ENCODE peak calls at places on chromosomes 1 and 21, in four cellular contexts. One of them, this sample, is unnamed.

GRCh38 chr21:31261759-31262158 is 82.3 kb downstream of the TIAM1 start:
- DNase-seq in K562: no peak
- DNase-seq in HepG2: no peak
- DNase-seq in GM12878: no peak
- DNase-seq in this sample: no peak

GRCh38 chr1:153260473-153260979 is 1.0 kb downstream of the LORICRIN start:
- DNase-seq in K562: no peak
- DNase-seq in GM12878: no peak
- DNase-seq in HepG2: no peak
- DNase-seq in this sample: no peak

GRCh38 chr1:37727186-37727585 is 34.9 kb downstream of the CDCA8 start:
- DNase-seq in GM12878: no peak
- DNase-seq in K562: no peak
- DNase-seq in HepG2: no peak
- DNase-seq in this sample: no peak

GRCh38 chr1:68442822-68443556 is 6.8 kb downstream of the RPE65 start:
- DNase-seq in HepG2: peak
- DNase-seq in GM12878: no peak
- DNase-seq in K562: peak
- DNase-seq in this sample: peak

GRCh38 chr1:225699336-225699735 is 46.4 kb upstream of the ENAH start:
- DNase-seq in HepG2: peak
- DNase-seq in K562: no peak
- DNase-seq in GM12878: no peak
- DNase-seq in this sample: no peak

GRCh38 chr1:24009406-24009805 is 29.3 kb upstream of the SRSF10 start:
- DNase-seq in HepG2: peak
- DNase-seq in GM12878: no peak
- DNase-seq in K562: no peak
- DNase-seq in this sample: no peak

GRCh38 chr1:33181038-33181861 is 593 bp downstream of the TRIM62 start:
- DNase-seq in HepG2: no peak
- DNase-seq in K562: peak
- DNase-seq in GM12878: no peak
- DNase-seq in this sample: peak

GRCh38 chr21:29196021-29196663 is 65.7 kb downstream of the MAP3K7CL start:
- DNase-seq in HepG2: peak
- DNase-seq in GM12878: peak
- DNase-seq in K562: peak
- DNase-seq in this sample: peak

GRCh38 chr1:65425697-65426096 is 5.2 kb downstream of the LEPR start:
- DNase-seq in GM12878: no peak
- DNase-seq in K562: no peak
- DNase-seq in HepG2: peak
- DNase-seq in this sample: no peak

GRCh38 chr1:224801761-224802490 is 127.5 kb upstream of the DNAH14 start:
- DNase-seq in HepG2: no peak
- DNase-seq in K562: no peak
- DNase-seq in GM12878: no peak
- DNase-seq in this sample: no peak

GRCh38 chr1:83849191-83850061 is 149.5 kb downstream of the TTLL7 start:
- DNase-seq in K562: no peak
- DNase-seq in GM12878: no peak
- DNase-seq in HepG2: no peak
- DNase-seq in this sample: no peak

GRCh38 chr1:207186503-207186902 is 82.5 kb downstream of the C4BPA start:
- DNase-seq in GM12878: no peak
- DNase-seq in K562: no peak
- DNase-seq in HepG2: no peak
- DNase-seq in this sample: no peak

GRCh38 chr1:44484155-44484688 is 79.2 kb downstream of the RNF220 start:
- DNase-seq in K562: no peak
- DNase-seq in HepG2: peak
- DNase-seq in GM12878: no peak
- DNase-seq in this sample: peak

GRCh38 chr1:202063093-202063492 is 52.7 kb downstream of the ELF3 start:
- DNase-seq in HepG2: peak
- DNase-seq in K562: peak
- DNase-seq in GM12878: no peak
- DNase-seq in this sample: no peak

GRCh38 chr1:18549896-18550295 is 69.2 kb downstream of the KLHDC7A start:
- DNase-seq in K562: no peak
- DNase-seq in HepG2: no peak
- DNase-seq in GM12878: no peak
- DNase-seq in this sample: no peak

DNA sequence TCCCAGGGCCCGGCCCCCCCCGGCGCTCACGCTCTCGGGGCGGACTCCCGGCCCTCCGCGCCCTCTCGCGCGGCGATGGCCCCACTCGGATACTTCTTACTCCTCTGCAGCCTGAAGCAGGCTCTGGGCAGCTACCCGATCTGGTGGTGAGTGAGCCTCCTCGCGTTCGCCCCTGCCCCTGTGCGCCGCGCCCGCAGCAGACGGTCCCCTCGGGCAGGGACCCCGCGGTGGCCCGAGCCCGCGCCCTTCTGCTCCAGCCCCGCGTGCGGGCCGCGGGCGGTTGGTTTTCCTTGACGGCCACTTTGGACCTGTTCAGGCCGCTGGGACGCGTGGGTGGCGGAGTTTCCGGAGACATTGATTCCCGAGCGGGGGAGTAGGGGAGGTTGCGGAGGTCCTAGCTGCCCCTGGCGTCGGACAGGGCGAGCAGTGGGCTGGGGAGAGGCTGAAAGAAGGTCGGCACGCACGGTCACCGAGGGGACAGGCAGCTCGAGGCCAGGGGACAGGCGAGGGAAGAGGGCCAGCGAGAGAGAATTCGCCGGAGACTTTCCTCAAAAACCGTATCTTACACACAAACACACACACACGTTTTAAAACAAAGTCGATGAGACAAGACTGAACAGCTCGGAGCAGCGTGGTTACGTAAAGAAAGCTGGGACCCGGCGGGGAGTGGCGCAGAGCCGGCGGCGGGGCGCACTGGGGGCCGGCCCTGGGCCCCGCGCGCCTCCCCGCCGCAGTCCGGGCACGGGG is 429 bp downstream of the WNT3A start:
- DNase-seq in K562: peak
- DNase-seq in GM12878: no peak
- DNase-seq in HepG2: no peak
- DNase-seq in this sample: peak
- TF ChIP-seq BHLHE40 in K562: no peak
- TF ChIP-seq BHLHE40 in GM12878: no peak
- TF ChIP-seq BHLHE40 in HepG2: no peak
- TF ChIP-seq BHLHE40 in this sample: no peak

GRCh38 chr21:38181101-38181500 is 75.7 kb upstream of the KCNJ15 start:
- DNase-seq in HepG2: no peak
- DNase-seq in GM12878: no peak
- DNase-seq in K562: no peak
- DNase-seq in this sample: no peak
- TF ChIP-seq FOXM1 in HepG2: no peak
- TF ChIP-seq FOXM1 in GM12878: no peak
- TF ChIP-seq FOXM1 in K562: no peak
- TF ChIP-seq FOXM1 in this sample: no peak

DNA sequence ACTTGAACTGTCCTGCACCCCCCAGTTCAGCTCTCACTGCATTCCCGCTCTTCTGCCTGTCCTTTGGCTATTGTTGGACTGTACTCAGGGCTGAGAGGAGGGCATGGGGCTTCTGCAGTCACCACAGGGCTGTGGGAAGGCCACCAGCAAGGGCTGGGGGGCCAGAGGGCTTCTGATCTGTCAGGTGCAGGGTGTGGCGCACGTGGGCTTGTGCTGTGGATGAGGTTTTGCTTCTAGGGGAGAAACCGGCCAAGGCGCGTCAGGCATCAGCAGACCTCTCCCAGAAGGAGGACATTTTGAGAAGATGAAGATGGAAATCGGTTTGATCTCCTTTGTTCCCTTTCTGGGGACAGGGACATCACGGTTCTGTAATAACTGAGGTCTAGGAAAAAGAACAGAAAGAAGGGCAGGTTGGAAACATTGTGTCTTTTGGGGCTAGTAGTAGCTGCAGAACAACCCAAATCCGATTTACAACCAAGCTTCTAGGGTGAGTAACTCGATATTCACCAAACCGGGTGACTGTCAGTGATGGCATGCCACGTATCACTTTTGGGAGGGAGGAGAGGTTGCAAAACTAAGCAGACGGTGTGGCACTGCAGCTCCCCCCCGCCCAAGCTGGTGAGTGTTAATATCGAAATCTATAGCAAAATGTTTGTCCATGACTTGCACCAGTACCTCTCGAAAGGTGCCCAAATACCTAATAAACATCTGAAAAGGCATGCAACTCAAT is 40.9 kb downstream of the AGPAT3 start:
- DNase-seq in K562: no peak
- DNase-seq in HepG2: no peak
- DNase-seq in GM12878: no peak
- DNase-seq in this sample: no peak
- TF ChIP-seq BHLHE40 in K562: no peak
- TF ChIP-seq BHLHE40 in HepG2: no peak
- TF ChIP-seq BHLHE40 in GM12878: no peak
- TF ChIP-seq BHLHE40 in this sample: no peak

GRCh38 chr1:35577071-35577998 is 4.2 kb downstream of the TFAP2E start:
- DNase-seq in HepG2: no peak
- DNase-seq in K562: no peak
- DNase-seq in GM12878: peak
- DNase-seq in this sample: no peak
- TF ChIP-seq FOXM1 in HepG2: no peak
- TF ChIP-seq FOXM1 in K562: no peak
- TF ChIP-seq FOXM1 in GM12878: no peak
- TF ChIP-seq FOXM1 in this sample: no peak

GRCh38 chr1:69862906-69863305 is 295.2 kb downstream of the LRRC7 start:
- DNase-seq in HepG2: no peak
- DNase-seq in K562: no peak
- DNase-seq in GM12878: no peak
- DNase-seq in this sample: no peak
- TF ChIP-seq BHLHE40 in HepG2: no peak
- TF ChIP-seq BHLHE40 in K562: no peak
- TF ChIP-seq BHLHE40 in GM12878: no peak
- TF ChIP-seq BHLHE40 in this sample: no peak